ENCODE peak calls at places on chromosomes 2 and 18, in four cellular contexts. Q is T-helper 9 cell, S is left ventricle myocardium superior, T is mammary epithelial cell. A is an unnamed sample.

GRCh38 chr2:240584486-240585031 is 2.0 kb upstream of the CAPN10 start:
- DNase-seq in Q (no peak), S (peak), T (peak), A (no peak)

GRCh38 chr2:113203901-113204519 is 30.2 kb downstream of the PSD4 start:
- DNase-seq in Q (peak), S (peak), T (peak), A (no peak)

GRCh38 chr2:23412556-23413155 is 27.7 kb downstream of the KLHL29 start:
- DNase-seq in Q (no peak), S (no peak), T (peak), A (no peak)

GRCh38 chr2:231015462-231015861 is 19.5 kb downstream of the SPATA3 start:
- DNase-seq in Q (no peak), S (no peak), T (no peak), A (no peak)

GRCh38 chr2:71603311-71603794 is 150.0 kb downstream of the DYSF start:
- DNase-seq in Q (no peak), S (peak), T (no peak), A (peak)

GRCh38 chr2:241007880-241008710 is 9.7 kb downstream of the SNED1 start:
- DNase-seq in Q (no peak), S (peak), T (no peak), A (peak)

GRCh38 chr2:196630531-196630930 is 9.0 kb upstream of the CCDC150 start:
- DNase-seq in Q (no peak), S (no peak), T (no peak), A (no peak)

GRCh38 chr2:2846379-2847130 is 515.5 kb upstream of the MYT1L start:
- DNase-seq in Q (no peak), S (peak), T (peak), A (peak)

GRCh38 chr2:225354281-225354774 is 45.2 kb upstream of the NYAP2 start:
- DNase-seq in Q (no peak), S (no peak), T (no peak), A (no peak)

GRCh38 chr2:36952748-36953197 is 13.6 kb downstream of the STRN start:
- DNase-seq in Q (no peak), S (no peak), T (peak), A (no peak)

GRCh38 chr2:157628532-157629415 is at the start of gene ACVR1C:
- DNase-seq in Q (peak), S (peak), T (peak), A (no peak)

GRCh38 chr2:230347659-230348305 is 20.8 kb downstream of the SP140L start:
- DNase-seq in Q (no peak), S (no peak), T (no peak), A (no peak)

GRCh38 chr2:239249781-239250180 is 151.0 kb downstream of the HDAC4 start:
- DNase-seq in Q (no peak), S (peak), T (no peak), A (peak)

GRCh38 chr18:820591-821170 is 8.6 kb upstream of the YES1 start:
- DNase-seq in Q (no peak), S (no peak), T (no peak), A (no peak)

GRCh38 chr2:177262137-177262536 is 2.4 kb downstream of the NFE2L2 start:
- DNase-seq in Q (no peak), S (no peak), T (no peak), A (no peak)

GRCh38 chr2:198374375-198375072 is 570.1 kb downstream of the PLCL1 start:
- DNase-seq in Q (no peak), S (no peak), T (peak), A (no peak)

GRCh38 chr2:240595381-240596079 is 9.0 kb downstream of the CAPN10 start:
- DNase-seq in Q (no peak), S (no peak), T (no peak), A (peak)

GRCh38 chr18:48932822-48933510 is 17.8 kb downstream of the SMAD7 start:
- DNase-seq in Q (no peak), S (no peak), T (no peak), A (no peak)

GRCh38 chr2:145421841-145422240 is 901.9 kb upstream of the ZEB2 start:
- DNase-seq in Q (no peak), S (no peak), T (peak), A (no peak)

GRCh38 chr18:63109789-63110188 is 209.8 kb downstream of the BCL2 start:
- DNase-seq in Q (no peak), S (no peak), T (no peak), A (no peak)

GRCh38 chr2:25362564-25363145 is 20.9 kb upstream of the DNMT3A start:
- DNase-seq in Q (peak), S (peak), T (no peak), A (no peak)

GRCh38 chr2:121527009-121527682 is 3.5 kb upstream of the RNU4ATAC start:
- DNase-seq in Q (no peak), S (no peak), T (peak), A (no peak)

GRCh38 chr2:235774153-235774552 is 280.3 kb downstream of the AGAP1 start:
- DNase-seq in Q (no peak), S (no peak), T (no peak), A (no peak)

GRCh38 chr2:241062342-241063092 is 39.6 kb downstream of the MTERF4 start:
- DNase-seq in Q (no peak), S (no peak), T (peak), A (no peak)

GRCh38 chr18:2173464-2173863 is 397.8 kb downstream of the METTL4 start:
- DNase-seq in Q (no peak), S (peak), T (peak), A (no peak)

GRCh38 chr18:77131652-77132368 is 773 bp downstream of the MBP start:
- DNase-seq in Q (peak), S (peak), T (peak), A (no peak)

GRCh38 chr18:9631814-9632496 is 17.6 kb upstream of the PPP4R1 start:
- DNase-seq in Q (no peak), S (no peak), T (peak), A (no peak)

GRCh38 chr18:3525870-3526420 is 76.0 kb downstream of the TGIF1 start:
- DNase-seq in Q (peak), S (no peak), T (no peak), A (no peak)

GRCh38 chr2:30708491-30709290 is 98.6 kb downstream of the CAPN13 start:
- DNase-seq in Q (no peak), S (no peak), T (no peak), A (peak)

GRCh38 chr2:96245609-96246390 is 20.0 kb downstream of the TMEM127 start:
- DNase-seq in Q (no peak), S (no peak), T (no peak), A (no peak)

GRCh38 chr2:136281281-136282117 is 163.6 kb upstream of the CXCR4 start:
- DNase-seq in Q (peak), S (no peak), T (no peak), A (no peak)